ENCODE peak calls at places on chromosomes 3 and 15, in ten cellular contexts. One of them, this sample, is unnamed. For H3K9me3, the result is how much of the 10 kb centered on the place peaks cover.

GRCh38 chr3:31505353-31506048 is 27.2 kb upstream of the STT3B start:
- DNase-seq in AG04450: no peak
- DNase-seq in Peyer's patch: no peak
- DNase-seq in left ventricle myocardium inferior: no peak
- DNase-seq in CD4-positive, alpha-beta T cell: no peak
- DNase-seq in heart right ventricle: no peak
- DNase-seq in IMR-90: no peak
- DNase-seq in psoas muscle: no peak
- DNase-seq in HepG2: no peak
- DNase-seq in cardiac muscle cell: no peak
- DNase-seq in this sample: no peak

GRCh38 chr15:59168536-59168935 is 38.1 kb upstream of the LDHAL6B start:
- DNase-seq in left ventricle myocardium inferior: no peak
- DNase-seq in CD4-positive, alpha-beta T cell: no peak
- DNase-seq in AG04450: no peak
- DNase-seq in psoas muscle: no peak
- DNase-seq in heart right ventricle: no peak
- DNase-seq in HepG2: peak
- DNase-seq in cardiac muscle cell: peak
- DNase-seq in Peyer's patch: no peak
- DNase-seq in IMR-90: peak
- DNase-seq in this sample: no peak

GRCh38 chr3:73540969-73541740 is 83.6 kb downstream of the PDZRN3 start:
- DNase-seq in cardiac muscle cell: peak
- DNase-seq in IMR-90: peak
- DNase-seq in HepG2: no peak
- DNase-seq in CD4-positive, alpha-beta T cell: no peak
- DNase-seq in AG04450: no peak
- DNase-seq in psoas muscle: no peak
- DNase-seq in Peyer's patch: no peak
- DNase-seq in left ventricle myocardium inferior: no peak
- DNase-seq in heart right ventricle: no peak
- DNase-seq in this sample: no peak

GRCh38 chr3:184011937-184012889 is 5.5 kb downstream of the ABCC5 start:
- DNase-seq in heart right ventricle: no peak
- DNase-seq in CD4-positive, alpha-beta T cell: no peak
- DNase-seq in AG04450: no peak
- DNase-seq in HepG2: no peak
- DNase-seq in Peyer's patch: no peak
- DNase-seq in psoas muscle: no peak
- DNase-seq in IMR-90: peak
- DNase-seq in left ventricle myocardium inferior: no peak
- DNase-seq in cardiac muscle cell: no peak
- DNase-seq in this sample: no peak

GRCh38 chr15:78046796-78047341 is 30.6 kb downstream of the TBC1D2B start:
- DNase-seq in psoas muscle: no peak
- DNase-seq in heart right ventricle: no peak
- DNase-seq in cardiac muscle cell: no peak
- DNase-seq in AG04450: no peak
- DNase-seq in CD4-positive, alpha-beta T cell: no peak
- DNase-seq in Peyer's patch: no peak
- DNase-seq in left ventricle myocardium inferior: no peak
- DNase-seq in HepG2: no peak
- DNase-seq in IMR-90: no peak
- DNase-seq in this sample: no peak

GRCh38 chr3:17079933-17080332 is 195.2 kb downstream of the PLCL2 start:
- DNase-seq in Peyer's patch: no peak
- DNase-seq in CD4-positive, alpha-beta T cell: no peak
- DNase-seq in psoas muscle: no peak
- DNase-seq in heart right ventricle: no peak
- DNase-seq in AG04450: no peak
- DNase-seq in IMR-90: no peak
- DNase-seq in HepG2: no peak
- DNase-seq in cardiac muscle cell: no peak
- DNase-seq in left ventricle myocardium inferior: no peak
- DNase-seq in this sample: no peak

GRCh38 chr15:92882697-92883642 is 17.2 kb upstream of the CHD2 start:
- DNase-seq in AG04450: no peak
- DNase-seq in Peyer's patch: peak
- DNase-seq in psoas muscle: peak
- DNase-seq in IMR-90: no peak
- DNase-seq in HepG2: no peak
- DNase-seq in CD4-positive, alpha-beta T cell: peak
- DNase-seq in left ventricle myocardium inferior: peak
- DNase-seq in heart right ventricle: no peak
- DNase-seq in cardiac muscle cell: peak
- DNase-seq in this sample: no peak

GRCh38 chr15:74664028-74664616 is 31.7 kb downstream of the EDC3 start:
- DNase-seq in heart right ventricle: no peak
- DNase-seq in IMR-90: peak
- DNase-seq in HepG2: peak
- DNase-seq in left ventricle myocardium inferior: peak
- DNase-seq in Peyer's patch: no peak
- DNase-seq in AG04450: peak
- DNase-seq in CD4-positive, alpha-beta T cell: no peak
- DNase-seq in cardiac muscle cell: peak
- DNase-seq in psoas muscle: peak
- DNase-seq in this sample: no peak

GRCh38 chr15:59313703-59314332 is 58.9 kb downstream of the MYO1E start:
- DNase-seq in cardiac muscle cell: no peak
- DNase-seq in HepG2: peak
- DNase-seq in Peyer's patch: peak
- DNase-seq in heart right ventricle: peak
- DNase-seq in CD4-positive, alpha-beta T cell: no peak
- DNase-seq in left ventricle myocardium inferior: peak
- DNase-seq in AG04450: no peak
- DNase-seq in IMR-90: peak
- DNase-seq in psoas muscle: peak
- DNase-seq in this sample: no peak

GRCh38 chr3:101984356-101984755 is 135.0 kb downstream of the NFKBIZ start:
- DNase-seq in HepG2: no peak
- DNase-seq in IMR-90: no peak
- DNase-seq in AG04450: no peak
- DNase-seq in heart right ventricle: no peak
- DNase-seq in Peyer's patch: no peak
- DNase-seq in psoas muscle: no peak
- DNase-seq in CD4-positive, alpha-beta T cell: no peak
- DNase-seq in cardiac muscle cell: no peak
- DNase-seq in left ventricle myocardium inferior: no peak
- DNase-seq in this sample: no peak

GRCh38 chr15:101188517-101189340 is 63.1 kb downstream of the CHSY1 start:
- DNase-seq in psoas muscle: no peak
- DNase-seq in cardiac muscle cell: peak
- DNase-seq in left ventricle myocardium inferior: no peak
- DNase-seq in AG04450: no peak
- DNase-seq in IMR-90: peak
- DNase-seq in HepG2: no peak
- DNase-seq in CD4-positive, alpha-beta T cell: no peak
- DNase-seq in Peyer's patch: no peak
- DNase-seq in heart right ventricle: no peak
- DNase-seq in this sample: no peak

GRCh38 chr3:42674151-42674550 is 11.2 kb upstream of the KLHL40 start:
- DNase-seq in cardiac muscle cell: no peak
- DNase-seq in IMR-90: no peak
- DNase-seq in Peyer's patch: no peak
- DNase-seq in heart right ventricle: no peak
- DNase-seq in psoas muscle: no peak
- DNase-seq in left ventricle myocardium inferior: no peak
- DNase-seq in HepG2: no peak
- DNase-seq in AG04450: no peak
- DNase-seq in CD4-positive, alpha-beta T cell: no peak
- DNase-seq in this sample: no peak

GRCh38 chr3:194333981-194334320 is 17.2 kb downstream of the CPN2 start:
- DNase-seq in IMR-90: no peak
- DNase-seq in left ventricle myocardium inferior: no peak
- DNase-seq in psoas muscle: no peak
- DNase-seq in AG04450: no peak
- DNase-seq in cardiac muscle cell: no peak
- DNase-seq in HepG2: no peak
- DNase-seq in Peyer's patch: no peak
- DNase-seq in CD4-positive, alpha-beta T cell: no peak
- DNase-seq in heart right ventricle: no peak
- DNase-seq in this sample: no peak
- TF ChIP-seq CTCF in IMR-90: no peak
- TF ChIP-seq CTCF in left ventricle myocardium inferior: no peak
- TF ChIP-seq CTCF in psoas muscle: no peak
- TF ChIP-seq CTCF in AG04450: no peak
- TF ChIP-seq CTCF in cardiac muscle cell: no peak
- TF ChIP-seq CTCF in HepG2: no peak
- TF ChIP-seq CTCF in Peyer's patch: no peak
- TF ChIP-seq CTCF in CD4-positive, alpha-beta T cell: peak
- TF ChIP-seq CTCF in heart right ventricle: no peak
- TF ChIP-seq CTCF in this sample: peak

GRCh38 chr3:95327478-95327877 is 1264.6 kb downstream of the NSUN3 start:
- DNase-seq in AG04450: no peak
- DNase-seq in psoas muscle: no peak
- DNase-seq in cardiac muscle cell: no peak
- DNase-seq in IMR-90: no peak
- DNase-seq in HepG2: no peak
- DNase-seq in Peyer's patch: no peak
- DNase-seq in CD4-positive, alpha-beta T cell: no peak
- DNase-seq in left ventricle myocardium inferior: no peak
- DNase-seq in heart right ventricle: no peak
- DNase-seq in this sample: no peak
- H3K9me3 ChIP-seq in AG04450: under half
- H3K9me3 ChIP-seq in psoas muscle: under half
- H3K9me3 ChIP-seq in cardiac muscle cell: under half
- H3K9me3 ChIP-seq in IMR-90: under half
- H3K9me3 ChIP-seq in HepG2: under half
- H3K9me3 ChIP-seq in Peyer's patch: under half
- H3K9me3 ChIP-seq in CD4-positive, alpha-beta T cell: under half
- H3K9me3 ChIP-seq in left ventricle myocardium inferior: under half
- H3K9me3 ChIP-seq in heart right ventricle: under half
- H3K9me3 ChIP-seq in this sample: under half

GRCh38 chr3:125072749-125073404 is 17.1 kb upstream of the HEG1 start:
- DNase-seq in HepG2: no peak
- DNase-seq in left ventricle myocardium inferior: no peak
- DNase-seq in AG04450: no peak
- DNase-seq in IMR-90: no peak
- DNase-seq in CD4-positive, alpha-beta T cell: no peak
- DNase-seq in cardiac muscle cell: no peak
- DNase-seq in Peyer's patch: no peak
- DNase-seq in heart right ventricle: no peak
- DNase-seq in psoas muscle: no peak
- DNase-seq in this sample: no peak
- H3K27ac ChIP-seq in HepG2: no peak
- H3K27ac ChIP-seq in left ventricle myocardium inferior: no peak
- H3K27ac ChIP-seq in AG04450: no peak
- H3K27ac ChIP-seq in IMR-90: peak
- H3K27ac ChIP-seq in CD4-positive, alpha-beta T cell: no peak
- H3K27ac ChIP-seq in cardiac muscle cell: peak
- H3K27ac ChIP-seq in Peyer's patch: no peak
- H3K27ac ChIP-seq in heart right ventricle: no peak
- H3K27ac ChIP-seq in psoas muscle: no peak
- H3K27ac ChIP-seq in this sample: peak

DNA sequence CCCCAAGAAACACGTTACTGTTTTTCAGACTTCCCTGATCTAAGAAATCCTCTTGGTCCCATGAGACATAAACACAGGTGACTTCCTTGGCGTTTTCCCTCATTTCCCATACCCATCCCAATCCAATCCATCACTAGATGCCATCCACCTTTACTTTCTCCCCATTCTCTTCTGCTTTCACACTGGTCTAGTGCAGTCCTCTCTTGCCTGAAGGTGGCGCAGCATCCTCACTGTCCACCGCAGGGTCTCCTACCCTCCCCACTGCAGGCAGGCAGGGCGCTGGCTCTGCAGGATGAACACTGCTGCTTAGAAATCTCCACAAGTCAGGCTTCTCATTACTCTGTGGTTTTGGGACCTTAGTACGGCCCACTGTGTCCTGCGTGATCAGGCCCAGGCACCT is 58.2 kb downstream of the RAB7A start:
- DNase-seq in IMR-90: no peak
- DNase-seq in heart right ventricle: peak
- DNase-seq in CD4-positive, alpha-beta T cell: peak
- DNase-seq in Peyer's patch: peak
- DNase-seq in HepG2: peak
- DNase-seq in AG04450: no peak
- DNase-seq in cardiac muscle cell: peak
- DNase-seq in left ventricle myocardium inferior: peak
- DNase-seq in psoas muscle: peak
- DNase-seq in this sample: no peak
- TF ChIP-seq CTCF in IMR-90: peak
- TF ChIP-seq CTCF in heart right ventricle: peak
- TF ChIP-seq CTCF in CD4-positive, alpha-beta T cell: peak
- TF ChIP-seq CTCF in Peyer's patch: no peak
- TF ChIP-seq CTCF in HepG2: peak
- TF ChIP-seq CTCF in AG04450: peak
- TF ChIP-seq CTCF in cardiac muscle cell: peak
- TF ChIP-seq CTCF in left ventricle myocardium inferior: peak
- TF ChIP-seq CTCF in psoas muscle: no peak
- TF ChIP-seq CTCF in this sample: peak

DNA sequence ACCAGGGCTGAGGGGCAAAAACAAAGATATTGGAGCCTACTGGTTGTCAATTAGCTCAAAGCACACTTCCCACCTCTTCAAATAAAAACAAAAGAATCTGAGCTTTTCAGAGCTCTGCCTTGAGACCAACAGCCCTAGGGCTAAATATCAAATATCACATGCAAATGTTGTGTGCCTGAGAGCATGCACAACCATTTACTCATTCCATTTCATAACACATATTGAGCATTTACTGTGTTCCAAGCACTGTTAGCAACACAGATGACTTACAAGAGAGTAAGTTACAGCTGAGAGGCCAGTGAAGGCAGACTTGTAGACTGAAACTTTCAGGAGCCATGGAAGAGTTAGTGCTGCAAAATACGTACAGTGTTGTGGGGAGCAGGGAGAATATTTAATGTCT is 222.4 kb downstream of the CPNE4 start:
- DNase-seq in HepG2: no peak
- DNase-seq in Peyer's patch: no peak
- DNase-seq in CD4-positive, alpha-beta T cell: no peak
- DNase-seq in IMR-90: no peak
- DNase-seq in left ventricle myocardium inferior: no peak
- DNase-seq in heart right ventricle: no peak
- DNase-seq in psoas muscle: no peak
- DNase-seq in AG04450: no peak
- DNase-seq in cardiac muscle cell: no peak
- DNase-seq in this sample: no peak
- H3K9me3 ChIP-seq in HepG2: under half
- H3K9me3 ChIP-seq in Peyer's patch: under half
- H3K9me3 ChIP-seq in CD4-positive, alpha-beta T cell: under half
- H3K9me3 ChIP-seq in IMR-90: under half
- H3K9me3 ChIP-seq in left ventricle myocardium inferior: under half
- H3K9me3 ChIP-seq in heart right ventricle: under half
- H3K9me3 ChIP-seq in psoas muscle: under half
- H3K9me3 ChIP-seq in AG04450: under half
- H3K9me3 ChIP-seq in cardiac muscle cell: under half
- H3K9me3 ChIP-seq in this sample: under half

This sample was measured in right atrium auricular region.